ENCODE peak calls at places on chromosome 14, in ten cellular contexts. H, Y, X, I, U, D, G, P, K and V are unnamed samples.

GRCh38 chr14:23517650-23518329 is 33.8 kb downstream of the ZFHX2 start:
- DNase-seq in D (no peak), G (no peak), H (no peak), X (no peak), K (no peak), I (no peak), U (no peak), Y (no peak), P (no peak), V (no peak)

GRCh38 chr14:63745858-63746425 is 18.1 kb upstream of the SGPP1 start:
- DNase-seq in X (no peak), P (peak; percentile 13), I (no peak), U (no peak), H (no peak), D (no peak), K (no peak), G (peak; percentile 45), Y (no peak), V (no peak)

GRCh38 chr14:55645148-55645547 is 65.1 kb downstream of the KTN1 start:
- DNase-seq in X (no peak), I (no peak), P (no peak), Y (no peak), G (no peak), U (no peak), D (no peak), K (no peak), H (no peak), V (no peak)

GRCh38 chr14:24259282-24260025 is 3.5 kb downstream of the TGM1 start:
- DNase-seq in H (no peak), P (no peak), X (no peak), D (no peak), G (no peak), K (no peak), U (peak; percentile 85), I (peak; percentile 11), Y (no peak), V (peak; percentile 38)

GRCh38 chr14:54446201-54446693 is 5.1 kb upstream of the CNIH1 start:
- DNase-seq in H (no peak), G (no peak), X (no peak), P (no peak), K (no peak), D (no peak), Y (no peak), U (no peak), I (peak; percentile 17), V (no peak)

GRCh38 chr14:63933701-63934100 is 80.9 kb downstream of the SYNE2 start:
- DNase-seq in P (no peak), Y (no peak), H (no peak), I (no peak), U (no peak), G (no peak), D (no peak), X (no peak), K (no peak), V (peak; percentile 93)

GRCh38 chr14:73458219-73458976 is at the start of gene NUMB:
- DNase-seq in X (peak; percentile 93), H (peak; percentile 98), K (peak; percentile 98), D (peak; percentile 99), G (peak; percentile 96), U (peak; percentile 98), P (peak; percentile 99), Y (peak; percentile 98), I (peak; percentile 100), V (peak; percentile 98)

GRCh38 chr14:20743556-20743955 is 2.1 kb upstream of the EDDM3A start:
- DNase-seq in H (no peak), Y (no peak), I (no peak), G (no peak), K (no peak), D (no peak), P (no peak), X (no peak), U (no peak), V (no peak)

GRCh38 chr14:64293976-64294671 is at the start of gene ESR2:
- DNase-seq in D (peak; percentile 15), Y (peak; percentile 48), G (no peak), U (peak; percentile 70), H (peak; percentile 49), P (peak; percentile 11), I (peak; percentile 56), X (peak; percentile 29), K (peak; percentile 59), V (peak; percentile 13)

GRCh38 chr14:92890830-92891598 is 31.9 kb upstream of the CHGA start:
- DNase-seq in H (no peak), X (no peak), D (no peak), I (no peak), P (no peak), Y (no peak), G (no peak), U (no peak), K (no peak), V (no peak)

GRCh38 chr14:69880051-69880487 is 853 bp downstream of the SMOC1 start:
- DNase-seq in G (no peak), P (no peak), H (no peak), U (no peak), I (peak; percentile 33), D (no peak), Y (no peak), K (peak; percentile 59), X (no peak), V (no peak)

GRCh38 chr14:98028156-98028555 is 1231.0 kb downstream of the VRK1 start:
- DNase-seq in Y (no peak), K (no peak), D (no peak), H (no peak), P (no peak), X (no peak), G (no peak), U (no peak), I (no peak), V (no peak)

GRCh38 chr14:101394374-101394773 is 166.9 kb upstream of the DIO3 start:
- DNase-seq in H (no peak), Y (no peak), X (no peak), U (no peak), I (no peak), D (no peak), P (no peak), G (no peak), K (no peak), V (no peak)

GRCh38 chr14:101395779-101396178 is 165.5 kb upstream of the DIO3 start:
- DNase-seq in Y (no peak), X (no peak), D (no peak), U (no peak), P (no peak), I (no peak), H (no peak), G (no peak), K (no peak), V (no peak)

GRCh38 chr14:101399737-101400517 is 161.4 kb upstream of the DIO3 start:
- DNase-seq in H (no peak), P (no peak), X (no peak), U (peak; percentile 94), D (no peak), K (no peak), I (no peak), Y (no peak), G (no peak), V (no peak)

GRCh38 chr14:101398011-101398410 is 163.3 kb upstream of the DIO3 start:
- DNase-seq in X (no peak), D (no peak), U (no peak), P (no peak), H (no peak), G (no peak), Y (no peak), I (no peak), K (no peak), V (no peak)

DNA sequence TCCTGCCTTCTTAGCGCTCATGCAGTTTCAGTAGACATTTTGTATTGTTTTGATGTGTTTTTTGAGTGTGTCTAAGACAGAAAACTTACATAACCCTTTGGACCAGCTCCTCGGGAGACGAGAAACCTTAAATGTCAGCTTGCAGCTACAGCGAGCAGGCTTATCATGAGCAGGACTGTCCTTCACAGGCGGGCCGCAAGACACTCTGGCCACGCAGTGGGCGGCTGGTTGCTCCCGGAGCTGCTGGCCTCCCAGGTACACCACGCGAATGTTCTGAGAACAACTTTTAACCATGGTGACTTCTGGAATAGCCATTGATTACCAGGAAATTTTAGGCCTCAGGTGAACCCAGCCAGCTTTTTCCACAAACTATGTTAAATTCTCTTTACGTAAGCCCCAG is 164.1 kb upstream of the DIO3 start:
- DNase-seq in D (no peak), H (no peak), I (no peak), Y (no peak), X (no peak), P (no peak), G (no peak), U (no peak), K (no peak), V (no peak)
- H3K4me1 ChIP-seq in D (peaks cover 4% of the 10 kb centered on the region), H (no peaks in the 10 kb centered on the region), I (no peaks in the 10 kb centered on the region), Y (no peaks in the 10 kb centered on the region), X (peaks cover 3% of the 10 kb centered on the region), P (no peaks in the 10 kb centered on the region), G (no peaks in the 10 kb centered on the region), U (no peaks in the 10 kb centered on the region), K (no peaks in the 10 kb centered on the region), V (no peaks in the 10 kb centered on the region)

GRCh38 chr14:50658203-50658602 is 9.9 kb downstream of the SAV1 start:
- DNase-seq in H (no peak), D (no peak), G (no peak), K (peak; percentile 30), P (no peak), Y (no peak), X (no peak), I (peak; percentile 67), U (no peak), V (no peak)
- H3K4me3 ChIP-seq in H (no peak overlapping the region), D (no peak overlapping the region), G (no peak overlapping the region), K (peak overlapping the region; percentile 35), P (no peak overlapping the region), Y (peak overlapping the region; percentile 10), X (no peak overlapping the region), I (no peak overlapping the region), U (no peak overlapping the region), V (no peak overlapping the region)

DNA sequence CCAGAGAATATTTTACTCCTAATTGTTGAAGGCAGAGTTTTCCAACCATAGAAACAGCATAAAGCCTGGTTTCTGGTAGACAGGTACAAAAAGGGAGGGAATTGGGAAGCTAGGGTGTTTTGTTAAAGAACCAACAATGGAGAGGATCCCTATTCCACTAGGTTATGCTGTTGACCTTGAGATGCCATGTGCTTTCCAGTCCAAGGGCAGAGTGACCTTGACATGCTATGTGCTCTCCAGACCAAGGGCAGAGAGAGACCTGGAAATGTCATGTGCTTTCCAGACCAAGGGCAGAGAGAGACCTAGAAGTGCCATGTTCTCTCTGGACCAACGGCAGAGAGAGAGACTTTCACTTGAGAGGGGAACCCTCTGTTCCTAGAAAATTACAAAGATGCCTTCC is 1043.8 kb upstream of the FBXO33 start:
- DNase-seq in K (no peak), D (no peak), I (no peak), X (no peak), Y (no peak), U (no peak), P (no peak), G (no peak), H (no peak), V (no peak)
- H3K9me3 ChIP-seq in K (peaks cover 1% of the 10 kb centered on the region), D (peaks cover 4% of the 10 kb centered on the region), I (no peaks in the 10 kb centered on the region), X (no peaks in the 10 kb centered on the region), Y (no peaks in the 10 kb centered on the region), U (no peaks in the 10 kb centered on the region), P (peaks cover 22% of the 10 kb centered on the region), G (peaks cover 1% of the 10 kb centered on the region), H (peaks cover 4% of the 10 kb centered on the region), V (no peaks in the 10 kb centered on the region)

DNA sequence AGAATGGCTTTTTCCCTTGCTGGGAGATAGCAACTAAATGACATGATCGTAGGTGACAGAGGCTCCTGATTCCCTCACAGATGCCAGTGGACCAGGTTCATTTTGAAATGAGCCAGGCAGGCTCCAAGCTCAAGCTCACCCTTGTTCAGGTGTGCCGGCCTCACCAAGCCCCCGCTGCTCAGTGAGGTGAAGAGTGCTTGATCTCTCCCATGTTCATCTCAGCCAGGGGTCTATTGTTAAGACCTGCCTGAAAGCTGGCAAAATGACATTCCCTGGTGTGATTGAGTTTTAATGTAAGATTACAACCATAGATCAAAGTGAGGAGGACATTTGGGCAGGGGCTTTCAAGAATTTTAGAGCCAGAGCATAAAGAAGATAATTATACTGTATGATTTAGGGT is 497.9 kb downstream of the EGLN3 start:
- DNase-seq in H (no peak), I (no peak), U (no peak), X (no peak), D (no peak), K (no peak), P (no peak), Y (no peak), G (no peak), V (no peak)
- H3K4me1 ChIP-seq in H (no peaks in the 10 kb centered on the region), I (no peaks in the 10 kb centered on the region), U (no peaks in the 10 kb centered on the region), X (peaks cover 14% of the 10 kb centered on the region), D (no peaks in the 10 kb centered on the region), K (peaks cover 1% of the 10 kb centered on the region), P (no peaks in the 10 kb centered on the region), Y (no peaks in the 10 kb centered on the region), G (no peaks in the 10 kb centered on the region), V (no peaks in the 10 kb centered on the region)